ENCODE peak calls at places on chromosomes 13 and 19, in seven cellular contexts. L is MCF 10A, S is HFF-Myc, I is nephron progenitor cell, C is GM13977, G is uterus, J is pancreas. Z is an unnamed sample.

GRCh38 chr13:45441633-45442032 is 23.1 kb upstream of the COG3 start:
- DNase-seq in L (peak; percentile 56), S (no peak), I (no peak), C (peak; percentile 40), G (no peak), J (no peak), Z (no peak)

GRCh38 chr19:1672038-1672768 is 19.8 kb upstream of the TCF3 start:
- DNase-seq in L (peak; percentile 52), S (no peak), I (peak; percentile 65), C (peak; percentile 80), G (no peak), J (no peak), Z (peak; percentile 47)

GRCh38 chr19:54677217-54677616 is 14.4 kb downstream of the LILRB4 start:
- DNase-seq in L (no peak), S (no peak), I (no peak), C (no peak), G (no peak), J (no peak), Z (no peak)

GRCh38 chr13:26220575-26220974 is 1.5 kb downstream of the RNF6 start:
- DNase-seq in L (peak; percentile 64), S (no peak), I (no peak), C (no peak), G (no peak), J (no peak), Z (no peak)

GRCh38 chr13:112073245-112074138 is 6.5 kb downstream of the SOX1 start:
- DNase-seq in L (no peak), S (no peak), I (peak; percentile 54), C (no peak), G (no peak), J (no peak), Z (no peak)

GRCh38 chr13:40668335-40668734 is 1.9 kb upstream of the FOXO1 start:
- DNase-seq in L (no peak), S (no peak), I (peak; percentile 13), C (peak; percentile 77), G (peak; percentile 54), J (no peak), Z (no peak)

GRCh38 chr13:79282976-79283375 is 123.1 kb downstream of the RBM26 start:
- DNase-seq in L (peak; percentile 81), S (no peak), I (no peak), C (no peak), G (no peak), J (no peak), Z (no peak)

GRCh38 chr13:98141938-98142426 is 912 bp upstream of the FARP1 start:
- DNase-seq in L (no peak), S (no peak), I (peak; percentile 35), C (no peak), G (no peak), J (peak; percentile 80), Z (peak; percentile 40)

GRCh38 chr13:74966814-74967213 is 515.2 kb downstream of the TBC1D4 start:
- DNase-seq in L (no peak), S (peak; percentile 31), I (no peak), C (no peak), G (no peak), J (no peak), Z (no peak)

GRCh38 chr13:50001287-50001686 is 4.4 kb downstream of the TRIM13 start:
- DNase-seq in L (no peak), S (no peak), I (no peak), C (no peak), G (no peak), J (no peak), Z (no peak)

GRCh38 chr13:42973581-42973980 is 18.5 kb downstream of the EPSTI1 start:
- DNase-seq in L (no peak), S (no peak), I (no peak), C (no peak), G (no peak), J (no peak), Z (no peak)

DNA sequence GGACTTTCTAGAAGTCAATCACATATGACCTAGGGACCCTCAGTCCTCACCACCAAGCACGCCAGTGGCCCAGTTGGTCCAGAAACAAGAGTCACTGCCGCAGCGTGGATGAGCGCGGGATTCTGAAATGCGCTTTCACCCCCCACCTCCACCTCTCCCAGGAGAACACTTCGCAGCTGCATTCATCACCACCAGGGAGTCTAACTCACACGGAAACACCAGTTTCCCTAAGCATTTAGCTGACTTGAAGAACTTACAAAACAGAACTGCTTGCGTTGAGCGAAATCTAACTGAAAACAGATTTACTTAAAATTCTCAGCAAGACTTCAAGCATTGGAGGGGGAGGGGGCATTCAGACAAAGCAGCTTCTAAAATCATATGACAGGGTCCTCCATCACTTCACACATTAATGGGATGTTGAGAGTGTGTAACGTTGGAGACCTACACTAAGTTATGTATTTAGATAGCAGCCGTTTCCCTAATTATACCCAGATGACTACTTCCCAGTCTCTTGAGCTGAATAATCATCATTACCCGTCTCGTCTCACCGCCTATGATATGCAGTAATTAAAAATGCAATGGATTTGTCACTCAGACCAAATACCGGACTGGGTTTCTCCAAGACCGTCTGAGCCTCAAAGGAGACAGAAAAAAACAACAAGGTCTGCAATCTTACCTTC is 258.3 kb upstream of the IRS2 start:
- DNase-seq in L (no peak), S (peak; percentile 56), I (no peak), C (no peak), G (no peak), J (no peak), Z (no peak)
- TF ChIP-seq CTCF in L (no peak), S (no peak), I (no peak), C (no peak), G (no peak), J (no peak), Z (no peak)

GRCh38 chr19:30692517-30692870 is 320.3 kb downstream of the ZNF536 start:
- DNase-seq in L (no peak), S (no peak), I (no peak), C (no peak), G (peak; percentile 31), J (no peak), Z (no peak)

GRCh38 chr19:30693179-30693578 is 321.0 kb downstream of the ZNF536 start:
- DNase-seq in L (no peak), S (no peak), I (no peak), C (no peak), G (no peak), J (no peak), Z (no peak)

GRCh38 chr19:30696514-30696913 is 324.3 kb downstream of the ZNF536 start:
- DNase-seq in L (no peak), S (no peak), I (peak; percentile 74), C (no peak), G (no peak), J (peak; percentile 82), Z (no peak)

GRCh38 chr19:30694156-30694555 is 322.0 kb downstream of the ZNF536 start:
- DNase-seq in L (no peak), S (no peak), I (no peak), C (no peak), G (no peak), J (no peak), Z (no peak)

GRCh38 chr19:30695171-30695875 is 323.1 kb downstream of the ZNF536 start:
- DNase-seq in L (no peak), S (no peak), I (peak; percentile 40), C (no peak), G (no peak), J (no peak), Z (no peak)
- TF ChIP-seq CTCF in L (no peak), S (no peak), I (peak; percentile 29), C (no peak), G (no peak), J (no peak), Z (no peak)

GRCh38 chr19:8096071-8096470 is 43.5 kb downstream of the CCL25 start:
- DNase-seq in L (no peak), S (no peak), I (no peak), C (no peak), G (no peak), J (no peak), Z (no peak)
- TF ChIP-seq CTCF in L (no peak), S (no peak), I (no peak), C (peak; percentile 7), G (no peak), J (no peak), Z (no peak)

DNA sequence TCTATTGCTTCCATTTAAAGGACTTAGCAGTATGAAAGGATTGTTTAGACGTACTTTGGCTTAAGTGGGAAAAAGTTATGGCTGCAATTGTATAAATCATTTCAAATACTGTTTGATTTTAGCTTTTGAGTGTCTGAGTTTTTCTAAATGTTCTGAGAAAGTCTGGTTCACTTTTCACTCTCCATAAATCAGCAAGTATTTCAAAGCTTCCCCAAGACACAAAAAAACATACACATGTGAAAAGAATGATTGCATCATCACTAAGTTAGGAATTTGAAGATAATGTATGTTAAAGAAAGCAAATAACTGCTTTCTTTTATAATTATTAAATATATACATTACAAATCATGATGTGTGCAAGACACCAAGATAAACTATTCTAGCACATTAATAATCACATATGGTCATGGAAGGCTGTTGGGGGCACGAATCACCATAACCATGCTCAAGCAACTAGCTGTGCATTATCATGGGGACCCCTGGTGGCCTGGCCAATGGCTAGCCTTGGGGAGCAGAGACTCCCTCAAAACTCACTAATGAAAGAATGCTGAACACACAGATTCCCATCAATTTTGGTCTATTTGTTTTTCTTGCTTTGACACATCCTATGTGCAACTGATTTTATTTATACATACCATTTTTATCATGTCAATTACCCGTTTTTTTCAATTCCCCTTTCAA is 111.1 kb downstream of the MIPEP start:
- DNase-seq in L (no peak), S (no peak), I (no peak), C (no peak), G (no peak), J (no peak), Z (no peak)
- TF ChIP-seq CTCF in L (no peak), S (peak; percentile 39), I (no peak), C (peak; percentile 24), G (no peak), J (no peak), Z (no peak)

DNA sequence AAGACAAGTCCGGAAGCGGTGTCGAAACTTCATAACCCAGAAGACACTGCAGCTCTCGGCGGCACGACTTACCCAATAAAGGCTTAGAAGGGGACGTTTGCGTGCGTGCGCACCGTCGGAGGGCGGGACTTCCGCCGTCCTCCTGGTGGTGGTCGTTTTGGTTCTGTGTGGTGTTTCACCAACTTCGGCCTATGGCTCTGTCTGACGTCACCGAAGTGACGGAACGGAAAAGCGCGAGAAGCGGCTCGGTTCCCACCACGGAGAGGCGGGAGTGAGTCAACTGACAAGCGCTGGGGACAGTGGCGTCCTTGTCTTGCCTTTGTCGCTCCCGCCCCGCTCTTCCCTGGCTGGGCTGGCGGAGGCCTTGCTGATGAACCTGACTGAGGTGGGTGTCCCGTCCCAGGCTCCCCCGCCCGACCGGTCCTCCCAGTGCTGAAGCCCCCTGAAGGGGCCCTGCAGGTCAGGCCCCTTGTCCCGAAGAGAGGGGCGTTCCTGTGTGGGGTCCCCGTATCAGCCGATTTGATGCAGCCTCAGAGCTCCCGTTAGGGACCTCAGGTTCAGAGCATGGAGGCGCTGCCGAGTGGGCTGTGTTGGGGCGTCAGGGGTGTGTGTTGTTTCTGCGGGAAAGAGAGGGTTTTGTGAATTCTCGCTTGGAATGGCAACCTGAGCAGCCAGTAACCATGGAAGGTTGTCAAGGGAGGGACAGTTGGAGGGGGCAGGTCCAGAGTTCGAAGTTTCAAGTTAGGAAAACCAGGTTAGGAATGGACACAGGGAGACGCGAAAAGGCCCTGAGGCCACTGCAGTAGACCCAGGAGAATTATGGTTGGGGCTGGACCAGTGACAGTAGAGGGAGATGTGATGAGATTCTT is at the start of gene ZNF548:
- DNase-seq in L (peak; percentile 97), S (peak; percentile 97), I (peak; percentile 97), C (peak; percentile 91), G (peak; percentile 96), J (peak; percentile 96), Z (peak; percentile 97)
- TF ChIP-seq CTCF in L (no peak), S (no peak), I (no peak), C (no peak), G (peak; percentile 48), J (no peak), Z (no peak)

Z was measured in ovary.